ENCODE peak calls at places on chromosomes 5 and 9, in five cellular contexts. P, E, G, R and Y are unnamed samples.

GRCh38 chr5:170067152-170067551 is 38.5 kb upstream of the FOXI1 start:
- DNase-seq in P (no peak), E (no peak), G (no peak), R (no peak), Y (no peak)

GRCh38 chr5:143355710-143356109 is 47.8 kb downstream of the NR3C1 start:
- DNase-seq in P (peak), E (peak), G (no peak), R (peak), Y (peak)

GRCh38 chr5:11240293-11241190 is 479.5 kb upstream of the DAP start:
- DNase-seq in P (no peak), E (no peak), G (no peak), R (no peak), Y (no peak)

GRCh38 chr9:79798450-79798849 is 226.7 kb downstream of the TLE4 start:
- DNase-seq in P (no peak), E (no peak), G (no peak), R (no peak), Y (no peak)

GRCh38 chr5:140966293-140967225 is at the start of gene PCDHAC2:
- DNase-seq in P (peak), E (peak), G (no peak), R (peak), Y (no peak)

GRCh38 chr9:14399736-14400657 is 86.1 kb upstream of the NFIB start:
- DNase-seq in P (no peak), E (no peak), G (no peak), R (peak), Y (no peak)

GRCh38 chr5:168076561-168076991 is 214.9 kb upstream of the WWC1 start:
- DNase-seq in P (no peak), E (no peak), G (no peak), R (no peak), Y (peak)

GRCh38 chr5:2996248-2996647 is 244.8 kb upstream of the IRX2 start:
- DNase-seq in P (no peak), E (no peak), G (no peak), R (no peak), Y (no peak)

GRCh38 chr5:152072076-152072475 is 147.4 kb upstream of the GLRA1 start:
- DNase-seq in P (peak), E (no peak), G (no peak), R (no peak), Y (no peak)

GRCh38 chr9:125329978-125330377 is 68.4 kb downstream of the GAPVD1 start:
- DNase-seq in P (no peak), E (no peak), G (no peak), R (no peak), Y (no peak)

GRCh38 chr5:143479394-143479793 is 75.9 kb upstream of the NR3C1 start:
- DNase-seq in P (no peak), E (no peak), G (no peak), R (no peak), Y (peak)

GRCh38 chr5:96901384-96901783 is 25.1 kb downstream of the ERAP2 start:
- DNase-seq in P (no peak), E (no peak), G (no peak), R (no peak), Y (peak)

GRCh38 chr5:119360905-119361605 is 5.2 kb downstream of the TNFAIP8 start:
- DNase-seq in P (no peak), E (no peak), G (no peak), R (no peak), Y (no peak)

GRCh38 chr5:8683528-8683927 is 814.6 kb downstream of the MTRR start:
- DNase-seq in P (peak), E (no peak), G (no peak), R (no peak), Y (no peak)

GRCh38 chr5:32390819-32391591 is 53.5 kb downstream of the ZFR start:
- DNase-seq in P (no peak), E (no peak), G (no peak), R (no peak), Y (peak)

GRCh38 chr5:178439411-178440162 is 150.6 kb downstream of the COL23A1 start:
- DNase-seq in P (no peak), E (no peak), G (no peak), R (no peak), Y (no peak)

GRCh38 chr5:92403308-92403707 is 1020.2 kb upstream of the ARRDC3 start:
- DNase-seq in P (peak), E (no peak), G (no peak), R (no peak), Y (no peak)

GRCh38 chr5:32311404-32312193 is 1.1 kb downstream of the MTMR12 start:
- DNase-seq in P (no peak), E (no peak), G (no peak), R (no peak), Y (no peak)

GRCh38 chr9:21685502-21685901 is 116.9 kb upstream of the MTAP start:
- DNase-seq in P (no peak), E (no peak), G (no peak), R (no peak), Y (no peak)

GRCh38 chr5:65032250-65032649 is 263.5 kb downstream of the CWC27 start:
- DNase-seq in P (no peak), E (no peak), G (no peak), R (no peak), Y (no peak)